ENCODE peak calls at places on chromosomes 11 and 22, in ten cellular contexts. One of them, this sample, is unnamed.

GRCh38 chr22:44707752-44708151 is 5.7 kb downstream of the PRR5 start:
- DNase-seq in CD8-positive, alpha-beta T cell: no peak
- DNase-seq in PC-3: peak; percentile 49
- DNase-seq in PC-9: no peak
- DNase-seq in HCT116: no peak
- DNase-seq in upper lobe of right lung: no peak
- DNase-seq in Caco-2: no peak
- DNase-seq in heart right ventricle: no peak
- DNase-seq in Panc1: no peak
- DNase-seq in fibroblast of villous mesenchyme: no peak
- DNase-seq in this sample: no peak

GRCh38 chr11:69131644-69132300 is 24.0 kb upstream of the SMIM38 start:
- DNase-seq in heart right ventricle: peak; percentile 76
- DNase-seq in fibroblast of villous mesenchyme: peak; percentile 72
- DNase-seq in upper lobe of right lung: peak; percentile 83
- DNase-seq in PC-9: peak; percentile 84
- DNase-seq in HCT116: peak; percentile 66
- DNase-seq in Caco-2: peak; percentile 96
- DNase-seq in Panc1: peak; percentile 48
- DNase-seq in PC-3: peak; percentile 98
- DNase-seq in CD8-positive, alpha-beta T cell: no peak
- DNase-seq in this sample: peak; percentile 55

GRCh38 chr22:28585324-28585723 is 94.3 kb downstream of the TTC28 start:
- DNase-seq in PC-3: no peak
- DNase-seq in CD8-positive, alpha-beta T cell: no peak
- DNase-seq in Caco-2: no peak
- DNase-seq in PC-9: no peak
- DNase-seq in upper lobe of right lung: no peak
- DNase-seq in Panc1: no peak
- DNase-seq in HCT116: no peak
- DNase-seq in heart right ventricle: no peak
- DNase-seq in fibroblast of villous mesenchyme: no peak
- DNase-seq in this sample: no peak

GRCh38 chr11:106937113-106937512 is 81.2 kb downstream of the GUCY1A2 start:
- DNase-seq in Caco-2: no peak
- DNase-seq in CD8-positive, alpha-beta T cell: no peak
- DNase-seq in upper lobe of right lung: no peak
- DNase-seq in fibroblast of villous mesenchyme: no peak
- DNase-seq in heart right ventricle: no peak
- DNase-seq in HCT116: no peak
- DNase-seq in PC-9: no peak
- DNase-seq in Panc1: no peak
- DNase-seq in PC-3: no peak
- DNase-seq in this sample: no peak

GRCh38 chr11:7561562-7561961 is 47.8 kb downstream of the PPFIBP2 start:
- DNase-seq in Panc1: no peak
- DNase-seq in PC-3: no peak
- DNase-seq in upper lobe of right lung: no peak
- DNase-seq in Caco-2: no peak
- DNase-seq in CD8-positive, alpha-beta T cell: no peak
- DNase-seq in PC-9: no peak
- DNase-seq in heart right ventricle: no peak
- DNase-seq in fibroblast of villous mesenchyme: peak; percentile 49
- DNase-seq in HCT116: no peak
- DNase-seq in this sample: no peak

GRCh38 chr11:40202569-40202968 is 1256.9 kb downstream of the LRRC4C start:
- DNase-seq in upper lobe of right lung: no peak
- DNase-seq in CD8-positive, alpha-beta T cell: no peak
- DNase-seq in PC-3: no peak
- DNase-seq in fibroblast of villous mesenchyme: no peak
- DNase-seq in HCT116: no peak
- DNase-seq in PC-9: no peak
- DNase-seq in Caco-2: no peak
- DNase-seq in Panc1: no peak
- DNase-seq in heart right ventricle: no peak
- DNase-seq in this sample: no peak

GRCh38 chr11:46130286-46130937 is 9.2 kb upstream of the PHF21A start:
- DNase-seq in PC-9: no peak
- DNase-seq in upper lobe of right lung: no peak
- DNase-seq in PC-3: no peak
- DNase-seq in heart right ventricle: no peak
- DNase-seq in HCT116: no peak
- DNase-seq in fibroblast of villous mesenchyme: no peak
- DNase-seq in Panc1: no peak
- DNase-seq in CD8-positive, alpha-beta T cell: no peak
- DNase-seq in Caco-2: no peak
- DNase-seq in this sample: no peak

GRCh38 chr22:33851240-33851639 is 69.0 kb downstream of the LARGE1 start:
- DNase-seq in Panc1: no peak
- DNase-seq in Caco-2: no peak
- DNase-seq in PC-3: peak; percentile 7
- DNase-seq in heart right ventricle: no peak
- DNase-seq in fibroblast of villous mesenchyme: peak; percentile 53
- DNase-seq in upper lobe of right lung: no peak
- DNase-seq in CD8-positive, alpha-beta T cell: no peak
- DNase-seq in HCT116: no peak
- DNase-seq in PC-9: peak; percentile 79
- DNase-seq in this sample: no peak

GRCh38 chr11:27237641-27238040 is 125.4 kb downstream of the CCDC34 start:
- DNase-seq in Panc1: no peak
- DNase-seq in PC-3: no peak
- DNase-seq in Caco-2: peak; percentile 72
- DNase-seq in fibroblast of villous mesenchyme: peak; percentile 46
- DNase-seq in HCT116: no peak
- DNase-seq in PC-9: no peak
- DNase-seq in upper lobe of right lung: no peak
- DNase-seq in heart right ventricle: no peak
- DNase-seq in CD8-positive, alpha-beta T cell: no peak
- DNase-seq in this sample: no peak

GRCh38 chr11:27233654-27234042 is 129.4 kb downstream of the CCDC34 start:
- DNase-seq in PC-3: no peak
- DNase-seq in Caco-2: no peak
- DNase-seq in Panc1: no peak
- DNase-seq in HCT116: no peak
- DNase-seq in CD8-positive, alpha-beta T cell: no peak
- DNase-seq in PC-9: no peak
- DNase-seq in upper lobe of right lung: no peak
- DNase-seq in fibroblast of villous mesenchyme: no peak
- DNase-seq in heart right ventricle: no peak
- DNase-seq in this sample: no peak

GRCh38 chr11:27234961-27235360 is 128.1 kb downstream of the CCDC34 start:
- DNase-seq in Panc1: no peak
- DNase-seq in Caco-2: no peak
- DNase-seq in PC-3: no peak
- DNase-seq in HCT116: no peak
- DNase-seq in CD8-positive, alpha-beta T cell: no peak
- DNase-seq in heart right ventricle: no peak
- DNase-seq in upper lobe of right lung: no peak
- DNase-seq in PC-9: no peak
- DNase-seq in fibroblast of villous mesenchyme: no peak
- DNase-seq in this sample: no peak

GRCh38 chr11:27231519-27231918 is 131.5 kb downstream of the CCDC34 start:
- DNase-seq in heart right ventricle: no peak
- DNase-seq in Panc1: no peak
- DNase-seq in upper lobe of right lung: no peak
- DNase-seq in Caco-2: no peak
- DNase-seq in CD8-positive, alpha-beta T cell: no peak
- DNase-seq in HCT116: no peak
- DNase-seq in PC-3: no peak
- DNase-seq in fibroblast of villous mesenchyme: no peak
- DNase-seq in PC-9: no peak
- DNase-seq in this sample: no peak

DNA sequence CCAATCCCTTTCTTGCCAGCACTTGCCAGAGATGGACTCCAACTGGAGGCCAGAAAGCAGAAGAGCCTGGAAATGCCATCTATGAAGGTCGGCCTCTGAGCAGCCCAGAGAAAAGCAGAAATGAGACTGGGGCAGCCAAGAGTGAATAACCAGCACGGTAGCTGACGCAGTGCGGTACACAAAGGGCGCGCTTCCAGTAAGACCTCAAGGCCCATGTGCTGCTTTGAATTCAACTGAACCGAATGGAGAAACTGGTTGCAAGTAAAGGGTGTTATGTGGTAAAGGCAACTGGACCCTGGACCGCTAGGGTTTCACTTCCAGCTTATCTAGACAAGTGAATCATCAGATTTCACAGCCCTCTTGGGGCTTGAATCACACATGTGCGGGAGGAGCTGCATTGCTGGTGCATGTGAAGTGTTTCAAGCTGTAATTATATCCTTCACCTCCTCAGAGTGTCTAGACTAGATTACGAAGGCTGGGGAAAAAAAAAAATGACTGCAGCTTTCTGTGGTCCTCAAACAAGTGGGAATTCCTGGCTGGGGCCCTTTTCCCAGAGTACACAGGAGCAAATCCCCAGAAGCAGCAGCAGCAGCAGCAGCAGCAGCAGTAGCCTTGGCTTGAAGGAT is 128.9 kb downstream of the CCDC34 start:
- DNase-seq in Caco-2: peak; percentile 75
- DNase-seq in PC-9: no peak
- DNase-seq in heart right ventricle: peak; percentile 27
- DNase-seq in PC-3: peak; percentile 56
- DNase-seq in Panc1: no peak
- DNase-seq in fibroblast of villous mesenchyme: peak; percentile 97
- DNase-seq in HCT116: no peak
- DNase-seq in upper lobe of right lung: no peak
- DNase-seq in CD8-positive, alpha-beta T cell: no peak
- DNase-seq in this sample: peak; percentile 64
- TF ChIP-seq CTCF in Caco-2: no peak
- TF ChIP-seq CTCF in PC-9: no peak
- TF ChIP-seq CTCF in heart right ventricle: no peak
- TF ChIP-seq CTCF in PC-3: no peak
- TF ChIP-seq CTCF in Panc1: no peak
- TF ChIP-seq CTCF in fibroblast of villous mesenchyme: no peak
- TF ChIP-seq CTCF in HCT116: no peak
- TF ChIP-seq CTCF in upper lobe of right lung: no peak
- TF ChIP-seq CTCF in CD8-positive, alpha-beta T cell: no peak
- TF ChIP-seq CTCF in this sample: no peak

GRCh38 chr11:72735495-72736027 is 16.6 kb downstream of the ARAP1 start:
- DNase-seq in fibroblast of villous mesenchyme: peak; percentile 96
- DNase-seq in upper lobe of right lung: no peak
- DNase-seq in PC-9: peak; percentile 78
- DNase-seq in CD8-positive, alpha-beta T cell: no peak
- DNase-seq in Panc1: no peak
- DNase-seq in HCT116: peak; percentile 40
- DNase-seq in heart right ventricle: peak; percentile 77
- DNase-seq in Caco-2: peak; percentile 75
- DNase-seq in PC-3: peak; percentile 67
- DNase-seq in this sample: no peak

GRCh38 chr11:72739240-72740059 is 12.8 kb downstream of the ARAP1 start:
- DNase-seq in Panc1: no peak
- DNase-seq in upper lobe of right lung: no peak
- DNase-seq in heart right ventricle: no peak
- DNase-seq in Caco-2: no peak
- DNase-seq in PC-3: no peak
- DNase-seq in HCT116: no peak
- DNase-seq in PC-9: no peak
- DNase-seq in CD8-positive, alpha-beta T cell: no peak
- DNase-seq in fibroblast of villous mesenchyme: no peak
- DNase-seq in this sample: no peak

GRCh38 chr11:72738199-72739141 is 13.7 kb downstream of the ARAP1 start:
- DNase-seq in Panc1: no peak
- DNase-seq in upper lobe of right lung: peak; percentile 89
- DNase-seq in CD8-positive, alpha-beta T cell: no peak
- DNase-seq in fibroblast of villous mesenchyme: peak; percentile 80
- DNase-seq in PC-9: peak; percentile 54
- DNase-seq in HCT116: no peak
- DNase-seq in PC-3: peak; percentile 40
- DNase-seq in Caco-2: no peak
- DNase-seq in heart right ventricle: no peak
- DNase-seq in this sample: no peak

GRCh38 chr11:72736452-72737069 is 15.6 kb downstream of the ARAP1 start:
- DNase-seq in Caco-2: no peak
- DNase-seq in fibroblast of villous mesenchyme: peak; percentile 65
- DNase-seq in HCT116: peak; percentile 26
- DNase-seq in CD8-positive, alpha-beta T cell: peak; percentile 58
- DNase-seq in Panc1: no peak
- DNase-seq in PC-3: peak; percentile 85
- DNase-seq in heart right ventricle: peak; percentile 56
- DNase-seq in upper lobe of right lung: peak; percentile 88
- DNase-seq in PC-9: peak; percentile 81
- DNase-seq in this sample: no peak

DNA sequence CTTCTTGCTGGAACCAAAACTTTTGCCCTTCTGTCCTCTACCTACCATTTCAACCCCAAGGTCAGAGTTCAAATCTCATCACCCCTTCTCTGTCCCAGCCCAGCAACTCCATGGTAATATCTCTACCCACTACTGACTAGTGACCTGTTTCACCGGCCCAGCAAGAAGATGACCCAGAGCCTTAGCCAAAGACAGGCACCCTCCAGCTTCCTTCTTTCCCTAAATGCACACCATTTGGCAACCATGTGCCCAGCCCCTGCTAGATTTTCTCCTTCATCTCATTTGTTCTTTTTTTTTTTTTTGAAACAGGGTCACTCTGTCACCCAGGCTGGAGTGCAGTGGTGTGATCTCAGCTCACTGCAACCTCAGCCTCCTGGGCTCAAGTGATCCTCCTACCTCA is 14.9 kb downstream of the ARAP1 start:
- DNase-seq in Caco-2: no peak
- DNase-seq in heart right ventricle: no peak
- DNase-seq in PC-3: no peak
- DNase-seq in PC-9: no peak
- DNase-seq in Panc1: no peak
- DNase-seq in CD8-positive, alpha-beta T cell: no peak
- DNase-seq in fibroblast of villous mesenchyme: no peak
- DNase-seq in upper lobe of right lung: no peak
- DNase-seq in HCT116: no peak
- DNase-seq in this sample: no peak
- H3K4me3 ChIP-seq in Caco-2: no peak overlapping the region
- H3K4me3 ChIP-seq in heart right ventricle: no peak overlapping the region
- H3K4me3 ChIP-seq in PC-3: no peak overlapping the region
- H3K4me3 ChIP-seq in PC-9: no peak overlapping the region
- H3K4me3 ChIP-seq in Panc1: no peak overlapping the region
- H3K4me3 ChIP-seq in CD8-positive, alpha-beta T cell: no peak overlapping the region
- H3K4me3 ChIP-seq in fibroblast of villous mesenchyme: no peak overlapping the region
- H3K4me3 ChIP-seq in upper lobe of right lung: peak overlapping the region; percentile 40
- H3K4me3 ChIP-seq in HCT116: no peak overlapping the region
- H3K4me3 ChIP-seq in this sample: no peak overlapping the region

GRCh38 chr11:57458410-57459111 is 1.8 kb upstream of the RTN4RL2 start:
- DNase-seq in Caco-2: no peak
- DNase-seq in upper lobe of right lung: peak; percentile 82
- DNase-seq in heart right ventricle: peak; percentile 52
- DNase-seq in HCT116: no peak
- DNase-seq in PC-3: peak; percentile 60
- DNase-seq in Panc1: no peak
- DNase-seq in PC-9: no peak
- DNase-seq in CD8-positive, alpha-beta T cell: no peak
- DNase-seq in fibroblast of villous mesenchyme: peak; percentile 19
- DNase-seq in this sample: no peak

GRCh38 chr11:57458060-57458409 is 2.3 kb upstream of the RTN4RL2 start:
- DNase-seq in HCT116: no peak
- DNase-seq in Panc1: no peak
- DNase-seq in fibroblast of villous mesenchyme: no peak
- DNase-seq in PC-9: no peak
- DNase-seq in heart right ventricle: no peak
- DNase-seq in CD8-positive, alpha-beta T cell: no peak
- DNase-seq in Caco-2: no peak
- DNase-seq in upper lobe of right lung: no peak
- DNase-seq in PC-3: peak; percentile 62
- DNase-seq in this sample: no peak

GRCh38 chr11:57459112-57460016 is 964 bp upstream of the RTN4RL2 start:
- DNase-seq in CD8-positive, alpha-beta T cell: no peak
- DNase-seq in upper lobe of right lung: no peak
- DNase-seq in Panc1: no peak
- DNase-seq in PC-9: no peak
- DNase-seq in HCT116: no peak
- DNase-seq in fibroblast of villous mesenchyme: no peak
- DNase-seq in heart right ventricle: no peak
- DNase-seq in Caco-2: no peak
- DNase-seq in PC-3: peak; percentile 36
- DNase-seq in this sample: no peak

GRCh38 chr11:57456960-57457642 is 3.2 kb upstream of the RTN4RL2 start:
- DNase-seq in CD8-positive, alpha-beta T cell: no peak
- DNase-seq in HCT116: peak; percentile 79
- DNase-seq in PC-3: peak; percentile 94
- DNase-seq in fibroblast of villous mesenchyme: peak; percentile 84
- DNase-seq in Panc1: peak; percentile 64
- DNase-seq in Caco-2: peak; percentile 88
- DNase-seq in heart right ventricle: peak; percentile 89
- DNase-seq in PC-9: peak; percentile 74
- DNase-seq in upper lobe of right lung: peak; percentile 92
- DNase-seq in this sample: no peak

GRCh38 chr11:57457643-57458023 is 2.7 kb upstream of the RTN4RL2 start:
- DNase-seq in heart right ventricle: no peak
- DNase-seq in Panc1: no peak
- DNase-seq in Caco-2: no peak
- DNase-seq in HCT116: no peak
- DNase-seq in PC-9: no peak
- DNase-seq in upper lobe of right lung: no peak
- DNase-seq in CD8-positive, alpha-beta T cell: no peak
- DNase-seq in fibroblast of villous mesenchyme: no peak
- DNase-seq in PC-3: no peak
- DNase-seq in this sample: no peak
- TF ChIP-seq CTCF in heart right ventricle: no peak
- TF ChIP-seq CTCF in Panc1: no peak
- TF ChIP-seq CTCF in Caco-2: no peak
- TF ChIP-seq CTCF in HCT116: no peak
- TF ChIP-seq CTCF in PC-9: peak; percentile 28
- TF ChIP-seq CTCF in upper lobe of right lung: no peak
- TF ChIP-seq CTCF in CD8-positive, alpha-beta T cell: peak; percentile 43
- TF ChIP-seq CTCF in fibroblast of villous mesenchyme: no peak
- TF ChIP-seq CTCF in PC-3: no peak
- TF ChIP-seq CTCF in this sample: no peak

GRCh38 chr22:17563936-17564391 is 666 bp downstream of the SLC25A18 start:
- DNase-seq in upper lobe of right lung: no peak
- DNase-seq in HCT116: no peak
- DNase-seq in PC-3: no peak
- DNase-seq in fibroblast of villous mesenchyme: peak; percentile 84
- DNase-seq in Caco-2: no peak
- DNase-seq in PC-9: no peak
- DNase-seq in CD8-positive, alpha-beta T cell: no peak
- DNase-seq in Panc1: no peak
- DNase-seq in heart right ventricle: peak; percentile 36
- DNase-seq in this sample: no peak
- H3K4me3 ChIP-seq in upper lobe of right lung: peak overlapping the region; percentile 8
- H3K4me3 ChIP-seq in HCT116: no peak overlapping the region
- H3K4me3 ChIP-seq in PC-3: no peak overlapping the region
- H3K4me3 ChIP-seq in fibroblast of villous mesenchyme: no peak overlapping the region
- H3K4me3 ChIP-seq in Caco-2: no peak overlapping the region
- H3K4me3 ChIP-seq in PC-9: no peak overlapping the region
- H3K4me3 ChIP-seq in CD8-positive, alpha-beta T cell: no peak overlapping the region
- H3K4me3 ChIP-seq in Panc1: no peak overlapping the region
- H3K4me3 ChIP-seq in heart right ventricle: peak overlapping the region; percentile 5
- H3K4me3 ChIP-seq in this sample: no peak overlapping the region

This sample was measured in HFF-Myc.